ENCODE peak calls at places on chromosome 19, in four cellular contexts. K is HCT116, A is vagina, O is SK-N-SH. S is an unnamed sample.

GRCh38 chr19:42508892-42509444 is 19.3 kb downstream of the CEACAM1 start:
- DNase-seq in A (no peak), K (no peak), O (no peak), S (no peak)

GRCh38 chr19:5882421-5882968 is 12.2 kb upstream of the FUT5 start:
- DNase-seq in K (no peak), A (no peak), O (no peak), S (no peak)

GRCh38 chr19:33300016-33300981 is 2.0 kb downstream of the CEBPA start:
- DNase-seq in K (no peak), O (peak; percentile 32), A (no peak), S (no peak)

GRCh38 chr19:49689133-49690072 is at the start of gene ADM5:
- DNase-seq in A (no peak), K (no peak), O (peak; percentile 82), S (peak; percentile 84)

GRCh38 chr19:2034729-2035589 is 16.1 kb downstream of the MKNK2 start:
- DNase-seq in K (peak; percentile 87), O (peak; percentile 90), A (no peak), S (peak; percentile 85)

GRCh38 chr19:18488403-18488723 is 33.5 kb downstream of the ELL start:
- DNase-seq in K (no peak), A (no peak), O (peak; percentile 62), S (peak; percentile 61)

GRCh38 chr19:29271341-29271740 is 58.4 kb upstream of the UQCRFS1 start:
- DNase-seq in K (no peak), A (peak; percentile 31), O (no peak), S (peak; percentile 25)

GRCh38 chr19:58108546-58108817 is 10.5 kb upstream of the ZSCAN18 start:
- DNase-seq in A (no peak), O (no peak), K (no peak), S (no peak)

GRCh38 chr19:928471-929259 is 2.8 kb downstream of the ARID3A start:
- DNase-seq in A (no peak), K (no peak), O (no peak), S (no peak)

GRCh38 chr19:53867225-53868090 is at the start of gene MYADM:
- DNase-seq in K (peak; percentile 95), O (peak; percentile 97), A (no peak), S (peak; percentile 98)

GRCh38 chr19:57171551-57172081 is 4.3 kb upstream of the DUXA start:
- DNase-seq in K (no peak), O (peak; percentile 95), A (no peak), S (peak; percentile 77)

GRCh38 chr19:54302252-54302651 is 10.7 kb downstream of the LILRA5 start:
- DNase-seq in A (no peak), K (no peak), O (no peak), S (no peak)

GRCh38 chr19:29260477-29261317 is 47.7 kb upstream of the UQCRFS1 start:
- DNase-seq in K (peak; percentile 36), A (no peak), O (peak; percentile 52), S (no peak)

GRCh38 chr19:52997975-52998374 is 15.7 kb upstream of the ERVV-1 start:
- DNase-seq in O (no peak), A (no peak), K (no peak), S (no peak)

GRCh38 chr19:32349724-32350475 is 4.5 kb downstream of the ZNF507 start:
- DNase-seq in K (no peak), A (no peak), O (no peak), S (no peak)

GRCh38 chr19:54905908-54906511 is at the start of gene NCR1:
- DNase-seq in A (no peak), O (no peak), K (no peak), S (peak; percentile 77)

DNA sequence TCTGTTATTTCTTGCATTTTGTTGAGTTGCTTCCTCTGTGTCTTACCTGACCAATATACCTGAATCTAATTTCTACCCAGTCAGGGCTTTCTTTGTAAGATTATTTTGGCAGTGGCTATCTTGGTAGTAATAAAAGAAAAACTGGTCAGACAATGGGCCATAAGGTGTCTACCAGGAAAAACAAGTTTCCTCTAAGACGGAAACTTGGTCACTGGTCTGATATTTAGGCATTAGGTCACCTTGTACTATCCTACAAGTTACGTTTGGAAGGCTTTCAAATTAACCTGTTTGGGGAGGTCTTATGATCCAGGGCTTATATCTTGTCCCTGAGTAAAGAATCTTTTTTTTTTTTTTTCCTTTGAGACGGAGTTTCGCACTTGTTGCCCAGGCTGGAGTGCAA is 9.2 kb downstream of the ZNF823 start:
- DNase-seq in O (no peak), A (no peak), K (no peak), S (no peak)
- TF ChIP-seq POLR2AphosphoS5 in O (no peak), A (peak; percentile 22), K (no peak), S (no peak)

GRCh38 chr19:38671654-38672053 is 24.2 kb downstream of the ACTN4 start:
- DNase-seq in A (no peak), O (no peak), K (no peak), S (peak; percentile 23)

GRCh38 chr19:38675611-38676010 is 28.2 kb downstream of the ACTN4 start:
- DNase-seq in O (no peak), A (no peak), K (no peak), S (no peak)

GRCh38 chr19:38676023-38676877 is 28.8 kb downstream of the ACTN4 start:
- DNase-seq in O (no peak), K (no peak), A (no peak), S (peak; percentile 80)

GRCh38 chr19:38670921-38671398 is 23.5 kb downstream of the ACTN4 start:
- DNase-seq in O (no peak), A (no peak), K (no peak), S (no peak)

DNA sequence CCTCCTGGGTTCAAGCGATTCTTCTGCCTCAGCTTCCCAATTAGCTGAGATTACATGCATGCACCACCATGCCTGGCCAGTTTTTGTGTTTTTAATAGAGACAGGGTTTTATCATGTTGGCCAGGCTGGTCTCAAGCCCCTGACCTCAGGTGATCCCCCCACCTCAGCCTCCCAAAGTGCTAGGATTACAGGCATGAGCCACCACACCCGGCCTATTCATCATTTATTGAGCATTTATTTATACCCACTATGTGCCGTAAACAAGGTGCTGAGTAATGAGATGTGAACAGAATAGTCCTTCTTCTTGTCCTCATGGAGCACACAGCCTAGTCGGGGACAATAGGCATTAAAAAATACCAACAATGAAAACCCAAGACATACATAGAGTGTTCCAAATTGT is 25.6 kb downstream of the ACTN4 start:
- DNase-seq in K (no peak), A (no peak), O (no peak), S (no peak)
- H3K4me1 ChIP-seq in K (peaks cover 85% of the 10 kb centered on the region), A (peaks cover 83% of the 10 kb centered on the region), O (peaks cover 39% of the 10 kb centered on the region), S (peaks cover 93% of the 10 kb centered on the region)

GRCh38 chr19:3057275-3057714 is 5.0 kb downstream of the TLE5 start:
- DNase-seq in O (no peak), A (no peak), K (no peak), S (peak; percentile 90)
- H3K27ac ChIP-seq in O (no peak overlapping the region), A (peak overlapping the region; percentile 76), K (peak overlapping the region; percentile 56), S (peak overlapping the region; percentile 56)

GRCh38 chr19:14114439-14114838 is 3.1 kb downstream of the PRKACA start:
- DNase-seq in K (no peak), O (no peak), A (no peak), S (no peak)
- TF ChIP-seq POLR2AphosphoS5 in K (no peak), O (no peak), A (no peak), S (no peak)

DNA sequence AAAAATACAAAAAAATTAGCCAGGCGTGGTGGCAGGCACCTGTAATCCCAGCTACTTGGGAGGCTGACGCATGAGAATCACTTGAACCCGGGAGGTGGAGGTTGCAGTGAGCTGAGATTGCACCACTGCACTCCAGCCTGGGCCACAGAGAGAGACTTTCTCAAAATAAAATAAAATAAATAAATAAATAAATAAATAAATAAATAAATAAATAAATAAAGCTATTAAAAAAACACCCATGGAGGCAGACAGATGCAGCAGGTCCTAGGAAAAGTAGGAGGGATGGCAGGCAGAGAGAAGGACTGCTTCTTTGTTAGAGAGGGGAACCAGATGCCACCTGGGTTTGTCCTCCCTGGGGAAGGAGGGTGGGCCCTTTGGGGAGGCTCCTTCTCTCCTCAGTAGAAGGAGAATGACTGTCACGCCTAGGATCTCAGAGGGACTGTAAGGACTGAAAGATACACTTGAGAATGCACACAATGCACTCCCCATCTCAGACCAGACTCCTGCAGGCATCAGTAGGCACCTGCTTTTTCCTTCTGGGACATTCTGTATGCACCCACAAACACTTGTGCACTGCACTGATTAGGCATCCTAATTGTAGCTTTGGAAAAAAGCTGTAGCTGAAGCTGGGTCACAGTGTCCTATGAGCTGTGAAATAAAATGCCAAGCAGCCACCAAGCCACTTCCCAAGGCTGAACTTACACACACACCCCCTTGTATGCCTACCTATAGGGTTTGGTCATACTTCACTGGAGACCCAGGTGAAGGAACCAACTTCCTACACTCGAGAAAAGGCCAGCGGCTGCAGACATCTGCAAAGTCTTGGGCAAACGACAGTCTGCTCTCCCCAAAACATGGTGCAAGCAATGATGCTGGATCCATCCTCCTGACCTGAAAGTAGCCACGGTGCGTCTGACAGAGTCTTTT is 18.9 kb upstream of the SLC35E1 start:
- DNase-seq in A (no peak), K (no peak), O (no peak), S (no peak)
- H3K4me1 ChIP-seq in A (peaks cover 84% of the 10 kb centered on the region), K (peaks cover 18% of the 10 kb centered on the region), O (peaks cover 27% of the 10 kb centered on the region), S (peaks cover 97% of the 10 kb centered on the region)

GRCh38 chr19:35284153-35285140 is 2.1 kb downstream of the HAMP start:
- DNase-seq in A (no peak), K (no peak), O (no peak), S (no peak)
- H3K27ac ChIP-seq in A (no peak overlapping the region), K (no peak overlapping the region), O (no peak overlapping the region), S (no peak overlapping the region)

GRCh38 chr19:38674388-38675133 is 27.1 kb downstream of the ACTN4 start:
- DNase-seq in O (no peak), A (no peak), K (no peak), S (no peak)
- TF ChIP-seq POLR2AphosphoS5 in O (no peak), A (peak; percentile 63), K (peak; percentile 24), S (no peak)

GRCh38 chr19:10292789-10293636 is 3.3 kb downstream of the ICAM5 start:
- DNase-seq in O (no peak), K (no peak), A (no peak), S (no peak)
- H3K4me1 ChIP-seq in O (no peaks in the 10 kb centered on the region), K (peaks cover 48% of the 10 kb centered on the region), A (peaks cover 71% of the 10 kb centered on the region), S (peaks cover 87% of the 10 kb centered on the region)